ENCODE peak calls at places on chromosome 9, in nine cellular contexts. P is A549, L is ovary, J is H1, O is SK-N-SH, E is tibial nerve, I is transverse colon, X is sigmoid colon, Y is suprapubic skin. A is an unnamed sample. For H3K4me1, the result is how much of the 10 kb centered on the place peaks cover.

GRCh38 chr9:93675336-93676150 is 99.2 kb downstream of the PHF2 start:
- DNase-seq in E (no peak), J (peak), X (peak), O (peak), L (peak), I (peak), P (no peak), Y (peak), A (peak)

GRCh38 chr9:89247431-89248370 is 63.3 kb upstream of the CKS2 start:
- DNase-seq in J (no peak), I (no peak), X (no peak), P (no peak), Y (no peak), L (no peak), O (no peak), E (no peak), A (no peak)

GRCh38 chr9:37679649-37680402 is 29.1 kb downstream of the FRMPD1 start:
- DNase-seq in O (peak), I (no peak), E (no peak), L (no peak), J (no peak), X (no peak), P (no peak), Y (no peak), A (no peak)

GRCh38 chr9:125696106-125696647 is 10.8 kb downstream of the MAPKAP1 start:
- DNase-seq in P (no peak), J (peak), L (no peak), X (no peak), I (no peak), O (no peak), E (no peak), Y (no peak), A (no peak)

GRCh38 chr9:35826071-35826701 is 2.3 kb downstream of the FAM221B start:
- DNase-seq in O (peak), J (peak), E (no peak), X (peak), L (no peak), P (peak), Y (no peak), I (no peak), A (peak)

GRCh38 chr9:72362680-72363139 is 2.3 kb downstream of the ZFAND5 start:
- DNase-seq in L (peak), I (peak), O (peak), Y (no peak), E (peak), P (peak), X (peak), J (no peak), A (peak)

GRCh38 chr9:77305622-77306365 is 128.5 kb downstream of the VPS13A start:
- DNase-seq in X (no peak), J (no peak), E (no peak), Y (no peak), O (no peak), I (no peak), L (no peak), P (no peak), A (no peak)

GRCh38 chr9:108852089-108852488 is 3.7 kb downstream of the ACTL7B start:
- DNase-seq in I (no peak), L (no peak), E (no peak), J (no peak), Y (no peak), O (no peak), P (no peak), X (no peak), A (no peak)

GRCh38 chr9:35731415-35732184 is 395 bp downstream of the TLN1 start:
- DNase-seq in Y (no peak), E (no peak), P (peak), O (no peak), X (no peak), L (no peak), I (no peak), J (no peak), A (no peak)

GRCh38 chr9:77011973-77012817 is 7.3 kb upstream of the FOXB2 start:
- DNase-seq in J (peak), Y (no peak), I (peak), E (peak), X (no peak), O (peak), P (no peak), L (peak), A (peak)

GRCh38 chr9:37239224-37239859 is 119.0 kb downstream of the ZCCHC7 start:
- DNase-seq in P (no peak), E (no peak), O (no peak), I (no peak), J (no peak), Y (no peak), L (no peak), X (no peak), A (no peak)

GRCh38 chr9:93064392-93065124 is 6.1 kb downstream of the SUSD3 start:
- DNase-seq in J (no peak), X (no peak), I (peak), O (no peak), Y (no peak), E (no peak), P (no peak), L (no peak), A (peak)

GRCh38 chr9:113185271-113185670 is 34.5 kb downstream of the SLC31A2 start:
- DNase-seq in P (no peak), J (no peak), L (no peak), X (no peak), O (no peak), I (no peak), E (no peak), Y (no peak), A (no peak)

GRCh38 chr9:129383415-129384088 is 205.5 kb upstream of the IER5L start:
- DNase-seq in O (no peak), L (peak), J (no peak), E (peak), X (peak), P (no peak), Y (peak), I (peak), A (peak)

GRCh38 chr9:78714591-78714990 is 417.7 kb downstream of the PSAT1 start:
- DNase-seq in I (no peak), E (no peak), J (no peak), X (no peak), L (no peak), P (no peak), Y (no peak), O (no peak), A (no peak)

GRCh38 chr9:88829276-88829675 is 162.0 kb upstream of the S1PR3 start:
- DNase-seq in X (no peak), P (no peak), O (no peak), J (no peak), Y (no peak), L (no peak), I (no peak), E (no peak), A (no peak)

GRCh38 chr9:34988218-34989055 is 1.1 kb upstream of the DNAJB5 start:
- DNase-seq in I (peak), L (no peak), J (no peak), Y (no peak), X (no peak), O (peak), E (no peak), P (no peak), A (no peak)

GRCh38 chr9:115202960-115203751 is 85.2 kb upstream of the TNC start:
- DNase-seq in E (no peak), J (no peak), I (peak), X (peak), L (no peak), P (no peak), Y (no peak), O (peak), A (no peak)

GRCh38 chr9:26243722-26244121 is 565.5 kb upstream of the TUSC1 start:
- DNase-seq in L (no peak), J (no peak), P (no peak), E (no peak), O (no peak), Y (no peak), I (no peak), X (no peak), A (no peak)

GRCh38 chr9:105415344-105415980 is 32.4 kb upstream of the FSD1L start:
- DNase-seq in I (peak), L (peak), P (peak), O (peak), X (peak), Y (no peak), J (peak), E (peak), A (peak)

GRCh38 chr9:27528278-27528885 is 1.2 kb downstream of the MOB3B start:
- DNase-seq in J (peak), I (peak), O (no peak), X (peak), L (peak), P (no peak), Y (peak), E (peak), A (peak)

GRCh38 chr9:346114-346513 is 131.4 kb downstream of the DOCK8 start:
- DNase-seq in P (no peak), X (no peak), E (no peak), J (no peak), L (peak), Y (no peak), O (no peak), I (no peak), A (no peak)

GRCh38 chr9:27985714-27986113 is 412.4 kb upstream of the C9orf72 start:
- DNase-seq in X (no peak), E (no peak), O (no peak), P (no peak), Y (no peak), I (no peak), J (no peak), L (no peak), A (no peak)

GRCh38 chr9:23630488-23630887 is 195.6 kb downstream of the ELAVL2 start:
- DNase-seq in X (no peak), L (no peak), O (no peak), Y (no peak), I (no peak), P (no peak), J (no peak), E (no peak), A (no peak)

GRCh38 chr9:116471093-116471906 is 215.8 kb upstream of the TRIM32 start:
- DNase-seq in X (no peak), L (peak), Y (no peak), I (no peak), J (peak), E (no peak), O (no peak), P (no peak), A (no peak)

GRCh38 chr9:113187935-113188595 is 33.0 kb downstream of the FKBP15 start:
- DNase-seq in L (no peak), I (peak), P (peak), X (peak), E (peak), J (no peak), Y (peak), O (no peak), A (no peak)

GRCh38 chr9:120868676-120869359 is 8.2 kb downstream of the PHF19 start:
- DNase-seq in Y (peak), L (peak), J (peak), E (peak), I (peak), P (peak), X (peak), O (peak), A (peak)

GRCh38 chr9:27073841-27074728 is 34.9 kb upstream of the TEK start:
- DNase-seq in O (no peak), E (no peak), P (no peak), J (no peak), L (no peak), Y (no peak), I (no peak), X (no peak), A (no peak)

GRCh38 chr9:72952394-72952720 is 496 bp downstream of the ALDH1A1 start:
- DNase-seq in E (no peak), I (no peak), Y (no peak), O (no peak), L (no peak), X (no peak), P (no peak), J (no peak), A (no peak)

GRCh38 chr9:125700791-125701190 is 6.2 kb downstream of the MAPKAP1 start:
- DNase-seq in E (no peak), P (no peak), X (no peak), J (no peak), O (no peak), Y (no peak), I (no peak), L (no peak), A (no peak)

GRCh38 chr9:2126331-2126789 is 111.2 kb downstream of the SMARCA2 start:
- DNase-seq in L (peak), J (no peak), P (no peak), Y (no peak), O (no peak), I (no peak), X (peak), E (no peak), A (no peak)

GRCh38 chr9:82571540-82571939 is 491.4 kb downstream of the RASEF start:
- DNase-seq in P (no peak), I (no peak), O (no peak), J (no peak), Y (no peak), X (no peak), E (no peak), L (no peak), A (no peak)
- TF ChIP-seq EP300 in P (no peak), I (no peak), O (no peak), J (no peak), Y (no peak), X (no peak), E (no peak), L (no peak), A (no peak)

DNA sequence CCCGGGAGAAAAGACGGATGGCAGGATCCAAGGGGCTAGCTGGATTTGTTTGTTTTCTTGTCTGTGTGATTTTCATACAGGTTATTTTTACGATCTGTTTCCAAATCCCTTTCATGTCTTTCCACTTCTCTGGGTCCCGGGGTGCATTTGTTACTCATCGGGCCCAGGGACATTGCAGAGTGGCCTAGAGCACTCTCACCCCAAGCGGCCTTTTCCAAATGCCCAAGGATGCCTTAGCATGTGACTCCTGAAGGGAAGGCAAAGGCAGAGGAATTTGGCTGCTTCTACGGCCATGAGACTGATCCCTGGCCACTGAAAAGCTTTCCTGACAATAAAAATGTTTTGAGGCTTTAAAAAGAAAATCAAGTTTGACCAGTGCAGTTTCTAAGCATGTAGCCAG is 94.2 kb downstream of the SYK start:
- DNase-seq in E (no peak), L (no peak), P (no peak), J (no peak), X (no peak), I (no peak), Y (no peak), O (no peak), A (no peak)
- H3K27ac ChIP-seq in E (no peak), L (no peak), P (no peak), J (no peak), X (no peak), I (no peak), Y (no peak), O (no peak), A (no peak)

GRCh38 chr9:127991757-127992274 is 11.0 kb upstream of the EEIG1 start:
- DNase-seq in Y (no peak), L (no peak), X (no peak), J (no peak), O (no peak), P (no peak), E (no peak), I (no peak), A (no peak)
- H3K4me1 ChIP-seq in Y (under half), L (under half), X (under half), J (under half), O (under half), P (under half), E (under half), I (under half), A (under half)

GRCh38 chr9:136204838-136205706 is at the start of gene LHX3:
- DNase-seq in E (no peak), L (no peak), X (no peak), O (no peak), P (no peak), Y (no peak), J (peak), I (no peak), A (no peak)
- TF ChIP-seq EP300 in E (no peak), L (no peak), X (no peak), O (no peak), P (no peak), Y (no peak), J (no peak), I (no peak), A (no peak)

GRCh38 chr9:74275872-74276508 is 221.1 kb upstream of the RORB start:
- DNase-seq in J (no peak), I (no peak), P (no peak), E (no peak), L (no peak), X (no peak), O (no peak), Y (no peak), A (no peak)

GRCh38 chr9:74282526-74283253 is 214.4 kb upstream of the RORB start:
- DNase-seq in O (no peak), L (no peak), P (no peak), I (no peak), E (no peak), Y (no peak), J (no peak), X (no peak), A (no peak)

GRCh38 chr9:74281674-74282073 is 215.5 kb upstream of the RORB start:
- DNase-seq in J (no peak), L (no peak), O (no peak), I (no peak), E (no peak), Y (no peak), X (no peak), P (no peak), A (no peak)

GRCh38 chr9:74277532-74277931 is 219.6 kb upstream of the RORB start:
- DNase-seq in I (no peak), E (no peak), J (no peak), X (no peak), O (no peak), Y (no peak), L (no peak), P (no peak), A (no peak)
- H3K27ac ChIP-seq in I (no peak), E (no peak), J (no peak), X (no peak), O (no peak), Y (no peak), L (no peak), P (no peak), A (no peak)

GRCh38 chr9:124284940-124285441 is 27.2 kb downstream of the NEK6 start:
- DNase-seq in X (peak), Y (no peak), I (no peak), E (peak), O (no peak), J (no peak), L (no peak), P (no peak), A (no peak)
- H3K4me1 ChIP-seq in X (half or more), Y (half or more), I (under half), E (half or more), O (under half), J (under half), L (under half), P (half or more), A (half or more)

GRCh38 chr9:127505396-127506116 is 54.2 kb downstream of the LRSAM1 start:
- DNase-seq in P (peak), J (peak), O (peak), I (no peak), Y (no peak), L (peak), X (no peak), E (no peak), A (no peak)
- TF ChIP-seq EP300 in P (no peak), J (no peak), O (no peak), I (no peak), Y (no peak), L (no peak), X (no peak), E (no peak), A (no peak)

DNA sequence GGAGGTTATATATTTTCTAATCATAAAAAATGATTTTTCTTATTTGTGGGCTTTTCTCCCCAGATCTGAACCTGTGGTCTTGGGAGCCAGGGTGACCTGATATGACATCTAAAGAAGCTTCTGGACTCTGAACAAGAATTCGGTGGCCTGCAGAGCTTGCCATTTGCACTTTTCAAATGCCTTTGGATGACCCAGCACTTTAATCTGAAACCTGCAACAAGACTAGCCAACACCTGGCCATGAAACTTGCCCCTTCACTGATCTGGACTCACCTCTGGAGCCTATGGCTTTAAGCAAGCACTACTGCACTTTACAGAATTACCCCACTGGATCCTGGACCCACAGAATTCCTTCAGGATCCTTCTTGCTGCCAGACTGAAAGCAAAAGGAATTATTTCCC is 59.0 kb upstream of the RIC1 start:
- DNase-seq in E (no peak), J (no peak), I (no peak), L (no peak), Y (no peak), P (no peak), X (no peak), O (no peak), A (no peak)
- H3K27ac ChIP-seq in E (no peak), J (no peak), I (no peak), L (no peak), Y (no peak), P (no peak), X (no peak), O (no peak), A (no peak)

DNA sequence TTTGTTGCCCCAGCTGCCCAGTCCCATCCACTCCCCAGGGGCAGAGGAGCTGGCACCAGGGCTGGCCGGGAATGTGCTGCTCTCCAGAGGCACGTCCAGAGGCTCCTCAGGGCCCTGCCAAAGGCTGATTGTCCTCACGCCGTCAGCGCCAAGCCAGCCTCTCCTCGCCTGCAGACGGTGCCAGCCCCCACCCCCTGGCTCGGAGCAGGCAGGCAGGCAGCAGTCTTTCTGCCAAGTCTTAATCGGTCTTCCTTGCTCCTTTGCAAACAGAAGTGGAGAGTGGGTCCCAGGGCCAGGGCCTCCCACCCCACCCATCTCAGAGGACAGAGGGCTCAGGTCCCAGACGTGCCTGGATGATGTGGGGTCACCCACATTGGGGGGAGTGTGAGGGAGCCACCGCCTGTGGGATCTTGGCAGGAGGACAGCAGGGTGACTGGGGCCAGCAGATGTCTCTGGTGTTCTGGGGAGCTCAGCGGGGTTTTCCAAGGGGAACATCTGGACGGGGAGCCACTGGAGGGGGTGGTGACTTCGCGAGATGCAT is 36.3 kb downstream of the FAM163B start:
- DNase-seq in L (no peak), Y (no peak), X (peak), I (peak), J (no peak), E (no peak), P (no peak), O (peak), A (peak)
- H3K4me1 ChIP-seq in L (under half), Y (under half), X (under half), I (under half), J (under half), E (under half), P (under half), O (half or more), A (under half)